ENCODE peak calls at places on chromosomes 1 and 21, in seven cellular contexts. D is nephron progenitor cell; L is Peyer's patch; E is H9; O is stimulated activated CD4-positive, alpha-beta T cell treated with anti-CD3 and anti-CD28 coated beads, Interleukin-4, amount 100 ng/mL, for 4 hours; T is T-helper 2 cell; Z is retina. U is an unnamed sample.

GRCh38 chr1:112638109-112638426 is 18.4 kb downstream of the CAPZA1 start:
- DNase-seq in D (no peak), L (no peak), E (no peak), O (no peak), T (no peak), Z (no peak), U (no peak)

GRCh38 chr1:151790940-151791651 is 796 bp upstream of the TDRKH start:
- DNase-seq in D (peak; percentile 33), L (no peak), E (no peak), O (no peak), T (peak; percentile 20), Z (no peak), U (no peak)

GRCh38 chr1:198528376-198528775 is 12.1 kb downstream of the ATP6V1G3 start:
- DNase-seq in D (no peak), L (no peak), E (no peak), O (no peak), T (no peak), Z (no peak), U (no peak)

GRCh38 chr1:202144510-202145324 is at the start of gene ARL8A:
- DNase-seq in D (peak; percentile 82), L (peak; percentile 65), E (no peak), O (peak; percentile 58), T (peak; percentile 78), Z (peak; percentile 76), U (no peak)

GRCh38 chr1:100883963-100884362 is 10.7 kb downstream of the EXTL2 start:
- DNase-seq in D (no peak), L (no peak), E (no peak), O (no peak), T (peak; percentile 8), Z (no peak), U (no peak)

GRCh38 chr1:202760589-202760988 is 47.6 kb downstream of the KDM5B start:
- DNase-seq in D (no peak), L (no peak), E (no peak), O (no peak), T (no peak), Z (no peak), U (no peak)

GRCh38 chr1:164821648-164822047 is 262.7 kb downstream of the PBX1 start:
- DNase-seq in D (no peak), L (no peak), E (no peak), O (no peak), T (no peak), Z (no peak), U (no peak)

GRCh38 chr1:3030663-3031381 is 9.6 kb downstream of the ACTRT2 start:
- DNase-seq in D (no peak), L (no peak), E (peak; percentile 7), O (no peak), T (no peak), Z (no peak), U (no peak)

GRCh38 chr21:42455196-42455595 is 40.8 kb downstream of the RSPH1 start:
- DNase-seq in D (no peak), L (no peak), E (no peak), O (no peak), T (no peak), Z (no peak), U (no peak)

GRCh38 chr1:41615316-41615715 is 130.8 kb upstream of the EDN2 start:
- DNase-seq in D (no peak), L (no peak), E (no peak), O (no peak), T (no peak), Z (no peak), U (no peak)

GRCh38 chr1:206909167-206909882 is 12.1 kb downstream of the IL24 start:
- DNase-seq in D (peak; percentile 65), L (no peak), E (peak; percentile 80), O (peak; percentile 52), T (peak; percentile 36), Z (peak; percentile 63), U (no peak)

GRCh38 chr1:24724345-24725208 is 20.7 kb upstream of the CLIC4 start:
- DNase-seq in D (peak; percentile 61), L (no peak), E (peak; percentile 80), O (no peak), T (no peak), Z (peak; percentile 14), U (no peak)

GRCh38 chr1:43598622-43599021 is 51.3 kb upstream of the KDM4A start:
- DNase-seq in D (no peak), L (no peak), E (no peak), O (no peak), T (no peak), Z (no peak), U (no peak)

GRCh38 chr1:205579711-205580110 is 52.1 kb downstream of the ELK4 start:
- DNase-seq in D (no peak), L (no peak), E (peak; percentile 33), O (no peak), T (no peak), Z (no peak), U (no peak)

GRCh38 chr1:7432896-7433380 is 338.2 kb upstream of the VAMP3 start:
- DNase-seq in D (no peak), L (no peak), E (no peak), O (no peak), T (no peak), Z (no peak), U (no peak)

GRCh38 chr1:203103201-203103600 is 17.4 kb upstream of the MYOG start:
- DNase-seq in D (no peak), L (no peak), E (no peak), O (no peak), T (no peak), Z (no peak), U (no peak)

GRCh38 chr1:33985656-33986055 is 121.8 kb downstream of the HMGB4 start:
- DNase-seq in D (no peak), L (no peak), E (no peak), O (no peak), T (no peak), Z (no peak), U (no peak)

U was measured in GM12864.